ENCODE peak calls at places on chromosome 17, in nine cellular contexts. One of them, this sample, is unnamed.

GRCh38 chr17:36921131-36921851 is 16.0 kb upstream of the LHX1 start:
- DNase-seq in kidney tubule cell: peak; percentile 99
- DNase-seq in caudate nucleus: peak; percentile 32
- DNase-seq in activated CD8-positive, alpha-beta T cell treated with anti-CD3 and anti-CD28 coated beads for 36 hours: peak; percentile 86
- DNase-seq in anterior cingulate cortex: no peak
- DNase-seq in astrocyte of the hippocampus: peak; percentile 76
- DNase-seq in T-cell: no peak
- DNase-seq in EL: no peak
- DNase-seq in neural crest cell: no peak
- DNase-seq in this sample: no peak

GRCh38 chr17:7897773-7898172 is 9.2 kb downstream of the CHD3 start:
- DNase-seq in neural crest cell: no peak
- DNase-seq in anterior cingulate cortex: no peak
- DNase-seq in EL: peak; percentile 46
- DNase-seq in caudate nucleus: no peak
- DNase-seq in kidney tubule cell: peak; percentile 11
- DNase-seq in T-cell: no peak
- DNase-seq in activated CD8-positive, alpha-beta T cell treated with anti-CD3 and anti-CD28 coated beads for 36 hours: peak; percentile 25
- DNase-seq in astrocyte of the hippocampus: peak; percentile 41
- DNase-seq in this sample: no peak

GRCh38 chr17:53137919-53138318 is 684.8 kb upstream of the KIF2B start:
- DNase-seq in activated CD8-positive, alpha-beta T cell treated with anti-CD3 and anti-CD28 coated beads for 36 hours: no peak
- DNase-seq in anterior cingulate cortex: no peak
- DNase-seq in T-cell: no peak
- DNase-seq in kidney tubule cell: no peak
- DNase-seq in EL: no peak
- DNase-seq in neural crest cell: no peak
- DNase-seq in astrocyte of the hippocampus: no peak
- DNase-seq in caudate nucleus: no peak
- DNase-seq in this sample: no peak

GRCh38 chr17:66677201-66677981 is 157.5 kb upstream of the CACNG5 start:
- DNase-seq in astrocyte of the hippocampus: no peak
- DNase-seq in EL: peak; percentile 82
- DNase-seq in neural crest cell: no peak
- DNase-seq in activated CD8-positive, alpha-beta T cell treated with anti-CD3 and anti-CD28 coated beads for 36 hours: no peak
- DNase-seq in caudate nucleus: no peak
- DNase-seq in anterior cingulate cortex: no peak
- DNase-seq in T-cell: no peak
- DNase-seq in kidney tubule cell: peak; percentile 70
- DNase-seq in this sample: no peak

GRCh38 chr17:9228408-9229159 is 207.3 kb downstream of the NTN1 start:
- DNase-seq in anterior cingulate cortex: no peak
- DNase-seq in neural crest cell: no peak
- DNase-seq in caudate nucleus: no peak
- DNase-seq in EL: peak; percentile 68
- DNase-seq in kidney tubule cell: peak; percentile 46
- DNase-seq in T-cell: no peak
- DNase-seq in activated CD8-positive, alpha-beta T cell treated with anti-CD3 and anti-CD28 coated beads for 36 hours: peak; percentile 12
- DNase-seq in astrocyte of the hippocampus: peak; percentile 91
- DNase-seq in this sample: no peak

GRCh38 chr17:36934759-36935630 is 2.3 kb upstream of the LHX1 start:
- DNase-seq in T-cell: no peak
- DNase-seq in activated CD8-positive, alpha-beta T cell treated with anti-CD3 and anti-CD28 coated beads for 36 hours: no peak
- DNase-seq in anterior cingulate cortex: no peak
- DNase-seq in kidney tubule cell: peak; percentile 48
- DNase-seq in caudate nucleus: no peak
- DNase-seq in neural crest cell: peak; percentile 38
- DNase-seq in astrocyte of the hippocampus: peak; percentile 44
- DNase-seq in EL: no peak
- DNase-seq in this sample: no peak

GRCh38 chr17:76855105-76855504 is 13.1 kb upstream of the MGAT5B start:
- DNase-seq in neural crest cell: no peak
- DNase-seq in caudate nucleus: no peak
- DNase-seq in kidney tubule cell: no peak
- DNase-seq in T-cell: no peak
- DNase-seq in astrocyte of the hippocampus: no peak
- DNase-seq in activated CD8-positive, alpha-beta T cell treated with anti-CD3 and anti-CD28 coated beads for 36 hours: no peak
- DNase-seq in EL: no peak
- DNase-seq in anterior cingulate cortex: no peak
- DNase-seq in this sample: no peak

GRCh38 chr17:59513934-59514841 is 51.2 kb upstream of the DHX40 start:
- DNase-seq in anterior cingulate cortex: peak; percentile 56
- DNase-seq in EL: peak; percentile 37
- DNase-seq in caudate nucleus: peak; percentile 16
- DNase-seq in T-cell: no peak
- DNase-seq in activated CD8-positive, alpha-beta T cell treated with anti-CD3 and anti-CD28 coated beads for 36 hours: no peak
- DNase-seq in astrocyte of the hippocampus: peak; percentile 92
- DNase-seq in neural crest cell: no peak
- DNase-seq in kidney tubule cell: peak; percentile 87
- DNase-seq in this sample: no peak

GRCh38 chr17:68497885-68498319 is 14.3 kb upstream of the PRKAR1A start:
- DNase-seq in astrocyte of the hippocampus: no peak
- DNase-seq in anterior cingulate cortex: no peak
- DNase-seq in caudate nucleus: no peak
- DNase-seq in activated CD8-positive, alpha-beta T cell treated with anti-CD3 and anti-CD28 coated beads for 36 hours: no peak
- DNase-seq in kidney tubule cell: no peak
- DNase-seq in T-cell: no peak
- DNase-seq in EL: no peak
- DNase-seq in neural crest cell: no peak
- DNase-seq in this sample: no peak

GRCh38 chr17:9104370-9105041 is 83.2 kb downstream of the NTN1 start:
- DNase-seq in EL: no peak
- DNase-seq in neural crest cell: no peak
- DNase-seq in astrocyte of the hippocampus: no peak
- DNase-seq in activated CD8-positive, alpha-beta T cell treated with anti-CD3 and anti-CD28 coated beads for 36 hours: no peak
- DNase-seq in anterior cingulate cortex: no peak
- DNase-seq in kidney tubule cell: no peak
- DNase-seq in T-cell: no peak
- DNase-seq in caudate nucleus: no peak
- DNase-seq in this sample: no peak

GRCh38 chr17:74569392-74570003 is 2.2 kb upstream of the CD300H start:
- DNase-seq in kidney tubule cell: peak; percentile 92
- DNase-seq in T-cell: no peak
- DNase-seq in activated CD8-positive, alpha-beta T cell treated with anti-CD3 and anti-CD28 coated beads for 36 hours: peak; percentile 53
- DNase-seq in astrocyte of the hippocampus: peak; percentile 97
- DNase-seq in anterior cingulate cortex: peak; percentile 41
- DNase-seq in EL: peak; percentile 82
- DNase-seq in neural crest cell: no peak
- DNase-seq in caudate nucleus: no peak
- DNase-seq in this sample: peak; percentile 12

GRCh38 chr17:7912927-7913524 is 3.1 kb downstream of the RNF227 start:
- DNase-seq in EL: peak; percentile 77
- DNase-seq in neural crest cell: no peak
- DNase-seq in astrocyte of the hippocampus: peak; percentile 77
- DNase-seq in kidney tubule cell: peak; percentile 80
- DNase-seq in T-cell: peak; percentile 36
- DNase-seq in anterior cingulate cortex: no peak
- DNase-seq in caudate nucleus: no peak
- DNase-seq in activated CD8-positive, alpha-beta T cell treated with anti-CD3 and anti-CD28 coated beads for 36 hours: peak; percentile 59
- DNase-seq in this sample: no peak

GRCh38 chr17:66925811-66926500 is 38.6 kb upstream of the CACNG4 start:
- DNase-seq in astrocyte of the hippocampus: no peak
- DNase-seq in kidney tubule cell: no peak
- DNase-seq in anterior cingulate cortex: no peak
- DNase-seq in EL: no peak
- DNase-seq in neural crest cell: no peak
- DNase-seq in T-cell: no peak
- DNase-seq in caudate nucleus: no peak
- DNase-seq in activated CD8-positive, alpha-beta T cell treated with anti-CD3 and anti-CD28 coated beads for 36 hours: no peak
- DNase-seq in this sample: no peak

GRCh38 chr17:63276821-63277220 is 169.3 kb downstream of the CYB561 start:
- DNase-seq in T-cell: no peak
- DNase-seq in activated CD8-positive, alpha-beta T cell treated with anti-CD3 and anti-CD28 coated beads for 36 hours: no peak
- DNase-seq in neural crest cell: no peak
- DNase-seq in astrocyte of the hippocampus: no peak
- DNase-seq in caudate nucleus: no peak
- DNase-seq in EL: no peak
- DNase-seq in anterior cingulate cortex: no peak
- DNase-seq in kidney tubule cell: no peak
- DNase-seq in this sample: no peak

GRCh38 chr17:32590974-32591373 is 104.2 kb downstream of the CDK5R1 start:
- DNase-seq in astrocyte of the hippocampus: no peak
- DNase-seq in activated CD8-positive, alpha-beta T cell treated with anti-CD3 and anti-CD28 coated beads for 36 hours: no peak
- DNase-seq in EL: no peak
- DNase-seq in T-cell: no peak
- DNase-seq in neural crest cell: no peak
- DNase-seq in anterior cingulate cortex: no peak
- DNase-seq in kidney tubule cell: no peak
- DNase-seq in caudate nucleus: no peak
- DNase-seq in this sample: no peak

GRCh38 chr17:33267279-33267790 is 25.8 kb downstream of the ASIC2 start:
- DNase-seq in kidney tubule cell: peak; percentile 98
- DNase-seq in EL: peak; percentile 82
- DNase-seq in anterior cingulate cortex: no peak
- DNase-seq in neural crest cell: no peak
- DNase-seq in caudate nucleus: no peak
- DNase-seq in T-cell: no peak
- DNase-seq in astrocyte of the hippocampus: peak; percentile 64
- DNase-seq in activated CD8-positive, alpha-beta T cell treated with anti-CD3 and anti-CD28 coated beads for 36 hours: no peak
- DNase-seq in this sample: no peak

GRCh38 chr17:68593331-68593710 is 7.8 kb downstream of the FAM20A start:
- DNase-seq in kidney tubule cell: no peak
- DNase-seq in T-cell: no peak
- DNase-seq in activated CD8-positive, alpha-beta T cell treated with anti-CD3 and anti-CD28 coated beads for 36 hours: no peak
- DNase-seq in caudate nucleus: no peak
- DNase-seq in EL: no peak
- DNase-seq in anterior cingulate cortex: no peak
- DNase-seq in astrocyte of the hippocampus: no peak
- DNase-seq in neural crest cell: no peak
- DNase-seq in this sample: no peak

GRCh38 chr17:73956595-73957465 is 246.6 kb upstream of the RPL38 start:
- DNase-seq in T-cell: peak; percentile 33
- DNase-seq in EL: no peak
- DNase-seq in neural crest cell: peak; percentile 82
- DNase-seq in activated CD8-positive, alpha-beta T cell treated with anti-CD3 and anti-CD28 coated beads for 36 hours: peak; percentile 75
- DNase-seq in astrocyte of the hippocampus: peak; percentile 26
- DNase-seq in caudate nucleus: peak; percentile 56
- DNase-seq in kidney tubule cell: peak; percentile 34
- DNase-seq in anterior cingulate cortex: peak; percentile 66
- DNase-seq in this sample: no peak

GRCh38 chr17:60391419-60392041 is 403 bp downstream of the USP32 start:
- DNase-seq in EL: no peak
- DNase-seq in astrocyte of the hippocampus: no peak
- DNase-seq in T-cell: no peak
- DNase-seq in kidney tubule cell: no peak
- DNase-seq in anterior cingulate cortex: no peak
- DNase-seq in caudate nucleus: no peak
- DNase-seq in neural crest cell: peak; percentile 68
- DNase-seq in activated CD8-positive, alpha-beta T cell treated with anti-CD3 and anti-CD28 coated beads for 36 hours: no peak
- DNase-seq in this sample: peak; percentile 36

GRCh38 chr17:422196-422930 is 69.8 kb upstream of the RPH3AL start:
- DNase-seq in activated CD8-positive, alpha-beta T cell treated with anti-CD3 and anti-CD28 coated beads for 36 hours: no peak
- DNase-seq in neural crest cell: no peak
- DNase-seq in astrocyte of the hippocampus: no peak
- DNase-seq in anterior cingulate cortex: no peak
- DNase-seq in T-cell: no peak
- DNase-seq in caudate nucleus: no peak
- DNase-seq in kidney tubule cell: no peak
- DNase-seq in EL: no peak
- DNase-seq in this sample: no peak

GRCh38 chr17:13410874-13411273 is 190.9 kb downstream of the HS3ST3A1 start:
- DNase-seq in kidney tubule cell: no peak
- DNase-seq in activated CD8-positive, alpha-beta T cell treated with anti-CD3 and anti-CD28 coated beads for 36 hours: no peak
- DNase-seq in astrocyte of the hippocampus: no peak
- DNase-seq in caudate nucleus: no peak
- DNase-seq in EL: no peak
- DNase-seq in neural crest cell: no peak
- DNase-seq in T-cell: no peak
- DNase-seq in anterior cingulate cortex: no peak
- DNase-seq in this sample: no peak

GRCh38 chr17:17551361-17551760 is 40.1 kb downstream of the PEMT start:
- DNase-seq in anterior cingulate cortex: no peak
- DNase-seq in caudate nucleus: no peak
- DNase-seq in activated CD8-positive, alpha-beta T cell treated with anti-CD3 and anti-CD28 coated beads for 36 hours: no peak
- DNase-seq in EL: no peak
- DNase-seq in T-cell: no peak
- DNase-seq in astrocyte of the hippocampus: peak; percentile 40
- DNase-seq in kidney tubule cell: no peak
- DNase-seq in neural crest cell: no peak
- DNase-seq in this sample: no peak

GRCh38 chr17:58452738-58453137 is 35.4 kb upstream of the RNF43 start:
- DNase-seq in neural crest cell: no peak
- DNase-seq in EL: peak; percentile 15
- DNase-seq in activated CD8-positive, alpha-beta T cell treated with anti-CD3 and anti-CD28 coated beads for 36 hours: no peak
- DNase-seq in anterior cingulate cortex: no peak
- DNase-seq in astrocyte of the hippocampus: peak; percentile 42
- DNase-seq in T-cell: no peak
- DNase-seq in caudate nucleus: no peak
- DNase-seq in kidney tubule cell: peak; percentile 42
- DNase-seq in this sample: no peak

GRCh38 chr17:18146259-18146658 is 37.4 kb upstream of the ALKBH5 start:
- DNase-seq in neural crest cell: no peak
- DNase-seq in anterior cingulate cortex: no peak
- DNase-seq in kidney tubule cell: no peak
- DNase-seq in activated CD8-positive, alpha-beta T cell treated with anti-CD3 and anti-CD28 coated beads for 36 hours: no peak
- DNase-seq in caudate nucleus: no peak
- DNase-seq in astrocyte of the hippocampus: no peak
- DNase-seq in EL: no peak
- DNase-seq in T-cell: no peak
- DNase-seq in this sample: no peak

GRCh38 chr17:35603674-35604073 is 16.6 kb downstream of the AP2B1 start:
- DNase-seq in EL: no peak
- DNase-seq in neural crest cell: no peak
- DNase-seq in astrocyte of the hippocampus: peak; percentile 47
- DNase-seq in kidney tubule cell: no peak
- DNase-seq in activated CD8-positive, alpha-beta T cell treated with anti-CD3 and anti-CD28 coated beads for 36 hours: no peak
- DNase-seq in caudate nucleus: no peak
- DNase-seq in T-cell: no peak
- DNase-seq in anterior cingulate cortex: no peak
- DNase-seq in this sample: no peak

GRCh38 chr17:77316651-77317050 is 175.9 kb downstream of the SEC14L1 start:
- DNase-seq in kidney tubule cell: no peak
- DNase-seq in anterior cingulate cortex: no peak
- DNase-seq in activated CD8-positive, alpha-beta T cell treated with anti-CD3 and anti-CD28 coated beads for 36 hours: no peak
- DNase-seq in neural crest cell: no peak
- DNase-seq in caudate nucleus: no peak
- DNase-seq in T-cell: no peak
- DNase-seq in EL: no peak
- DNase-seq in astrocyte of the hippocampus: no peak
- DNase-seq in this sample: no peak

GRCh38 chr17:77859035-77859360 is 99.5 kb upstream of the TNRC6C start:
- DNase-seq in T-cell: no peak
- DNase-seq in kidney tubule cell: no peak
- DNase-seq in astrocyte of the hippocampus: no peak
- DNase-seq in anterior cingulate cortex: no peak
- DNase-seq in activated CD8-positive, alpha-beta T cell treated with anti-CD3 and anti-CD28 coated beads for 36 hours: no peak
- DNase-seq in neural crest cell: no peak
- DNase-seq in caudate nucleus: no peak
- DNase-seq in EL: no peak
- DNase-seq in this sample: no peak

GRCh38 chr17:56571456-56571855 is 22.0 kb upstream of the NOG start:
- DNase-seq in activated CD8-positive, alpha-beta T cell treated with anti-CD3 and anti-CD28 coated beads for 36 hours: no peak
- DNase-seq in anterior cingulate cortex: no peak
- DNase-seq in astrocyte of the hippocampus: no peak
- DNase-seq in caudate nucleus: no peak
- DNase-seq in kidney tubule cell: no peak
- DNase-seq in EL: no peak
- DNase-seq in T-cell: no peak
- DNase-seq in neural crest cell: no peak
- DNase-seq in this sample: no peak

GRCh38 chr17:58228679-58229078 is 9.6 kb upstream of the MKS1 start:
- DNase-seq in neural crest cell: no peak
- DNase-seq in T-cell: no peak
- DNase-seq in astrocyte of the hippocampus: no peak
- DNase-seq in caudate nucleus: no peak
- DNase-seq in anterior cingulate cortex: no peak
- DNase-seq in EL: no peak
- DNase-seq in activated CD8-positive, alpha-beta T cell treated with anti-CD3 and anti-CD28 coated beads for 36 hours: no peak
- DNase-seq in kidney tubule cell: no peak
- DNase-seq in this sample: no peak

GRCh38 chr17:7354262-7354781 is 634 bp upstream of the TMEM95 start:
- DNase-seq in T-cell: no peak
- DNase-seq in kidney tubule cell: peak; percentile 73
- DNase-seq in activated CD8-positive, alpha-beta T cell treated with anti-CD3 and anti-CD28 coated beads for 36 hours: peak; percentile 76
- DNase-seq in astrocyte of the hippocampus: peak; percentile 46
- DNase-seq in EL: peak; percentile 50
- DNase-seq in anterior cingulate cortex: peak; percentile 17
- DNase-seq in caudate nucleus: no peak
- DNase-seq in neural crest cell: peak; percentile 32
- DNase-seq in this sample: no peak

GRCh38 chr17:6591599-6592158 is 35.3 kb upstream of the PITPNM3 start:
- DNase-seq in activated CD8-positive, alpha-beta T cell treated with anti-CD3 and anti-CD28 coated beads for 36 hours: no peak
- DNase-seq in T-cell: no peak
- DNase-seq in anterior cingulate cortex: no peak
- DNase-seq in EL: peak; percentile 91
- DNase-seq in neural crest cell: no peak
- DNase-seq in caudate nucleus: no peak
- DNase-seq in kidney tubule cell: peak; percentile 98
- DNase-seq in astrocyte of the hippocampus: peak; percentile 71
- DNase-seq in this sample: no peak

This sample was measured in brain pericyte.